ENCODE peak calls at places on chromosomes 16 and 17, in seven cellular contexts. V is iris pigment epithelial cell, S is dermis blood vessel endothelial cell, B is fibroblast of pulmonary artery, I is hypothalamus, F is hippocampal formation, J is NCI-H446. T is an unnamed sample.
A peak's percentile ranks its signal among the peaks of the same experiment; 100 is the strongest.

GRCh38 chr16:10878328-10878643 is 1.3 kb downstream of the CIITA start:
- DNase-seq in I (no peak), F (no peak), J (no peak), S (no peak), V (no peak), B (no peak), T (no peak)

GRCh38 chr16:25177831-25178688 is 38.7 kb upstream of the AQP8 start:
- DNase-seq in V (peak; percentile 20), F (no peak), S (no peak), J (no peak), B (no peak), I (no peak), T (no peak)

GRCh38 chr17:77318491-77319210 is 177.9 kb downstream of the SEC14L1 start:
- DNase-seq in B (peak; percentile 60), V (peak; percentile 52), J (no peak), F (no peak), S (no peak), I (no peak), T (peak; percentile 53)

GRCh38 chr16:89119661-89120141 is 26.0 kb downstream of the ACSF3 start:
- DNase-seq in F (no peak), I (no peak), B (no peak), S (no peak), J (no peak), V (no peak), T (no peak)

GRCh38 chr17:75074532-75074931 is 13.2 kb upstream of the SLC16A5 start:
- DNase-seq in S (no peak), J (no peak), V (no peak), I (no peak), B (no peak), F (no peak), T (no peak)

GRCh38 chr17:75475851-75476250 is 19.4 kb downstream of the TMEM94 start:
- DNase-seq in J (no peak), B (peak; percentile 47), I (no peak), S (peak; percentile 52), F (no peak), V (no peak), T (no peak)

GRCh38 chr17:3958200-3958599 is 6.0 kb downstream of the ATP2A3 start:
- DNase-seq in S (no peak), F (no peak), V (no peak), J (no peak), B (no peak), I (no peak), T (no peak)

GRCh38 chr17:59617141-59617757 is 2.4 kb upstream of the CLTC start:
- DNase-seq in I (no peak), B (no peak), J (no peak), S (no peak), V (no peak), F (no peak), T (peak; percentile 27)

GRCh38 chr17:14316131-14316854 is 15.4 kb downstream of the HS3ST3B1 start:
- DNase-seq in I (no peak), B (no peak), V (peak; percentile 87), J (no peak), F (no peak), S (no peak), T (no peak)

GRCh38 chr16:31143036-31143888 is 6.6 kb downstream of the PRSS36 start:
- DNase-seq in F (no peak), S (no peak), B (no peak), J (no peak), I (no peak), V (no peak), T (no peak)

GRCh38 chr17:82051776-82052637 is at the start of the genes GPS1 and RFNG:
- DNase-seq in B (peak; percentile 48), V (peak; percentile 63), J (peak; percentile 68), F (peak; percentile 4), S (peak; percentile 59), I (peak; percentile 53), T (peak; percentile 62)

GRCh38 chr16:89295071-89295900 is 77.8 kb downstream of the ZNF778 start:
- DNase-seq in B (no peak), V (no peak), J (no peak), I (no peak), F (no peak), S (no peak), T (no peak)

GRCh38 chr16:4426021-4426684 is 485 bp downstream of the DNAJA3 start:
- DNase-seq in F (no peak), B (no peak), J (no peak), I (no peak), S (peak; percentile 28), V (peak; percentile 12), T (no peak)

GRCh38 chr16:528111-529011 is 849 bp downstream of the CAPN15 start:
- DNase-seq in I (no peak), B (peak; percentile 68), V (peak; percentile 73), F (no peak), S (peak; percentile 62), J (no peak), T (peak; percentile 79)

GRCh38 chr16:28606291-28607115 is 3.3 kb downstream of the SULT1A1 start:
- DNase-seq in B (no peak), J (no peak), F (no peak), V (no peak), S (no peak), I (no peak), T (no peak)

GRCh38 chr16:4101421-4102275 is 14.6 kb downstream of the ADCY9 start:
- DNase-seq in J (no peak), F (no peak), V (no peak), I (no peak), S (no peak), B (no peak), T (no peak)

GRCh38 chr17:40534431-40535189 is 30.7 kb downstream of the CCR7 start:
- DNase-seq in J (no peak), I (no peak), F (no peak), V (no peak), S (no peak), B (no peak), T (no peak)

GRCh38 chr17:69265873-69266272 is 37.2 kb upstream of the ABCA10 start:
- DNase-seq in V (no peak), F (no peak), S (no peak), B (no peak), I (no peak), J (no peak), T (no peak)